ENCODE peak calls at places on chromosomes 6 and 20, in four cellular contexts. C is WTC11, J is A549, R is HepG2. K is an unnamed sample.

GRCh38 chr6:160111812-160112211 is 9.8 kb upstream of the SLC22A1 start:
- DNase-seq in R (no peak), J (no peak), C (peak), K (no peak)

GRCh38 chr20:24501764-24502163 is 32.3 kb downstream of the SYNDIG1 start:
- DNase-seq in J (no peak), C (no peak), R (no peak), K (no peak)

GRCh38 chr20:63863798-63864544 is 1.1 kb upstream of the TPD52L2 start:
- DNase-seq in J (peak), R (peak), C (peak), K (peak)

GRCh38 chr20:58017237-58017969 is 211.1 kb downstream of the ANKRD60 start:
- DNase-seq in C (no peak), R (peak), J (peak), K (no peak)

GRCh38 chr6:43093361-43094289 is 17.5 kb downstream of the PTK7 start:
- DNase-seq in C (no peak), J (no peak), R (peak), K (peak)

GRCh38 chr6:912871-913663 is 220.1 kb upstream of the EXOC2 start:
- DNase-seq in R (peak), C (peak), J (no peak), K (peak)

GRCh38 chr6:14964901-14965300 is 281.0 kb upstream of the JARID2 start:
- DNase-seq in C (no peak), R (no peak), J (no peak), K (no peak)

GRCh38 chr6:20997143-20997792 is 463.0 kb downstream of the CDKAL1 start:
- DNase-seq in C (no peak), R (no peak), J (no peak), K (no peak)

GRCh38 chr6:131744888-131745287 is 34.1 kb upstream of the CTAGE9 start:
- DNase-seq in C (no peak), J (no peak), R (no peak), K (no peak)

GRCh38 chr6:131741688-131742393 is 31.0 kb upstream of the CTAGE9 start:
- DNase-seq in R (no peak), C (no peak), J (no peak), K (no peak)

GRCh38 chr6:131744432-131744831 is 33.6 kb upstream of the CTAGE9 start:
- DNase-seq in J (no peak), C (no peak), R (no peak), K (no peak)

GRCh38 chr6:131736010-131736409 is 25.2 kb upstream of the CTAGE9 start:
- DNase-seq in R (no peak), J (no peak), C (no peak), K (no peak)

DNA sequence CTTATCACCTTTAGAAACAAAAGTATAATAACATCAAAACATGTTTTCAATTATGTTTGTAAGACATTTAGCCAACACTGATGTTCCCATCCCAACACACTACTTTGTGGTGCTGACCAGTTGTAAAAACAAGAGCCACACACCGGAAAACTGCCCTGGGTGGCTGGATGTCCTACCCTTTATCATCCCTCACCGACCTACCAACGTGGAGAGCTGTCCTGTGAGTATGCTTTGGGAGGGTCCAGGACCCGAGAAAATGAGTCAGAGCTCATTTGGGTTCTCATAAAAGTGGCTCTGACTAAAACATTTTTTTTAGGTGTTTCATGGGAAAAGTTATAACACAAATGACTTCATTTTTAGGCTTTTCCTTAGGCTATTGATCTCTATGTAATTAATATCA is 29.3 kb upstream of the CTAGE9 start:
- DNase-seq in R (no peak), J (no peak), C (no peak), K (no peak)
- TF ChIP-seq HMGXB4 in R (no peak), J (no peak), C (no peak), K (no peak)

DNA sequence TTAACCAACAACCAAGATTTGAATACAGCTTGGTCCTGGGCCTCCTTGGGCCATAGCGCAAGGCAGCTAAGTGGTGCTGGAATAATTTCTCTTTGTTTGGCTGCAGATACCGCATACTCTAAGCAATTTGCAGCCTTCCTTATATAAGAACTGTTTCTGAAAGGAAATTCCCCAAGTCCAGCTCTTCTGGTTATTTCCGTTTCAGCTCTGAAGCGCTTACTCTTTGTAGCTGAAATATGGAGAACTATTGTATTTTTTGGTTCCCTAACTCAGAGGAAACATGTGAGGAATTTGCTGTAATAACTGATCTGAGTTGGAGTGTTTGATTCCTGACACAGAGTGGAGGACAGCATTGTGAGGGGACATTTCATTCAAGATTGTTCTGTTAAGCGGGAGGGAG is 576.5 kb upstream of the FLRT3 start:
- DNase-seq in R (no peak), C (no peak), J (no peak), K (no peak)
- TF ChIP-seq HMGXB4 in R (no peak), C (no peak), J (no peak), K (no peak)

GRCh38 chr20:54623923-54624569 is 148.7 kb downstream of the DOK5 start:
- DNase-seq in R (no peak), C (no peak), J (no peak), K (no peak)

GRCh38 chr20:54629632-54630031 is 154.2 kb downstream of the DOK5 start:
- DNase-seq in C (no peak), J (no peak), R (no peak), K (no peak)

GRCh38 chr20:54622338-54623280 is 147.2 kb downstream of the DOK5 start:
- DNase-seq in J (no peak), C (no peak), R (no peak), K (no peak)

GRCh38 chr20:54625497-54625896 is 150.1 kb downstream of the DOK5 start:
- DNase-seq in C (no peak), R (no peak), J (no peak), K (no peak)

GRCh38 chr20:54624701-54625472 is 149.5 kb downstream of the DOK5 start:
- DNase-seq in R (no peak), J (no peak), C (no peak), K (no peak)
- TF ChIP-seq HMGXB4 in R (no peak), J (no peak), C (no peak), K (no peak)

GRCh38 chr20:40393161-40393560 is 295.9 kb downstream of the MAFB start:
- DNase-seq in J (no peak), C (no peak), R (no peak), K (no peak)
- TF ChIP-seq HMGXB4 in J (no peak), C (no peak), R (no peak), K (no peak)

GRCh38 chr6:34146021-34146782 is at the start of gene GRM4:
- DNase-seq in J (no peak), R (no peak), C (peak), K (no peak)

GRCh38 chr6:34143884-34144580 is 1.9 kb downstream of the GRM4 start:
- DNase-seq in J (peak), R (peak), C (peak), K (peak)

GRCh38 chr6:34144581-34145160 is 1.2 kb downstream of the GRM4 start:
- DNase-seq in C (no peak), R (no peak), J (no peak), K (no peak)

GRCh38 chr6:34146801-34147592 is 1.1 kb upstream of the GRM4 start:
- DNase-seq in R (no peak), J (no peak), C (peak), K (no peak)

DNA sequence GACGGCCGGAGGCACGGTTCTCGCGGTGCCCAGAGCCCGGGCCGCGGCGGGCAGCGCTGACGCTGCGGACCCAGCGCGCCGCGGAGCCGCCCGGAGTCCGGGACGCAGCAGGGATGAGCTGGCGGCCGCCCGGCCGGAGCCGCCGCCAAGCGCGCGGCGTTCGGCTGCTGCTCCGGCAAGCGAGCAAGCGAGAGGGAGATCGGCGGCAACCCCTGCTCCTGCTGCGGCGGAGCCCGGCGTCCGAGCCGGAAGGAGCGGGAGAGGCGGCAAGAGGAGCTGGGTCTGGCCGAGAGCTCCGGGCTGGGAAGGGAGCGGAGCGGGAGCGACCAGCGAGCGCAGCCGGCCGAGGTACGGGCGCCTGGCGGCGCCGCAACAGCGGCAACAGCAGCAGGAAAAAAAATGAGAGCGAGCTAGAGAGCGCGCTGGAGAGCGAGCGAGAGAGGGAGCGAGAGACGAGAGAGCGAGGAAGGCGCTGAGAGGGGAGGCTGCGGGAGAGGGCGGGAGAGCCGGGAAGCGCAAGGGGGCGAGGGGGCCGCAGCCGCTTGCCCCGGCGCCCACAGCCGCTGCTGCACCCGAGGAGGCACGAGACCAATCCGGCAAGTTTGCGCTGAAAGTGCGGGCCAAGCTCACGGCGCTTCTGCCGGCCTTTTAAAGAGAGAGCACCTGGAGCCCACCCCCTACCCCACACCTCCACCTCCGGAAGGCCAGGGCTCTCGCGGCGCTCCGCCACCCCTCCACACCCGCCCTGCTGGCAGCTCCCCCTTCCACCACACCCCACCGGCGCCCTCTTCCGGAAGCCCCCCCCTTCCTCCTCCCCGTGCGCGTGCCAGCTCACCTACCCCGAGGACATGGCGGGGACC is 496 bp downstream of the GRM4 start:
- DNase-seq in C (peak), J (no peak), R (no peak), K (peak)
- TF ChIP-seq HMGXB4 in C (no peak), J (no peak), R (no peak), K (no peak)

DNA sequence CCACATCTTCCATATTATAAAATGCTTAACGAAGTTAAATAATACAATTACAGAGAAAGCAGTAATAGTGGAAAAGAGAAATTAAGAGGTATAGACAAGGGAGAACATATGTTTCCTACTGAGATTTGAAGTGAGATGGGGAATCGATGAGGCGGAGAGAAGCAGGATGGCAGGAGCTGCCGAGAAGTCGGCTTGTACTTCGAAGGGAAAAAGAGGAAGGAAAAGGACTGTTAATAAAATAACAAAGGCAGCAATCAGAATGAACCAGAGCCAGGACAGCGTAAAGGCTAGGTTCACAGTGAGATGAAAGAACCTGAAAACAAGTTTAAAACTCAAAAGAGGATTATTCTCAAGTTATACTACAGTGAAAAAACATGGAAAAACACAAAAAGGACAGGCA is 15.3 kb downstream of the FBXL4 start:
- DNase-seq in R (no peak), C (no peak), J (no peak), K (no peak)
- TF ChIP-seq HMGXB4 in R (no peak), C (no peak), J (no peak), K (no peak)

GRCh38 chr6:134351615-134352474 is 33.9 kb upstream of the SGK1 start:
- DNase-seq in R (no peak), J (no peak), C (no peak), K (no peak)
- TF ChIP-seq HMGXB4 in R (no peak), J (no peak), C (no peak), K (no peak)

DNA sequence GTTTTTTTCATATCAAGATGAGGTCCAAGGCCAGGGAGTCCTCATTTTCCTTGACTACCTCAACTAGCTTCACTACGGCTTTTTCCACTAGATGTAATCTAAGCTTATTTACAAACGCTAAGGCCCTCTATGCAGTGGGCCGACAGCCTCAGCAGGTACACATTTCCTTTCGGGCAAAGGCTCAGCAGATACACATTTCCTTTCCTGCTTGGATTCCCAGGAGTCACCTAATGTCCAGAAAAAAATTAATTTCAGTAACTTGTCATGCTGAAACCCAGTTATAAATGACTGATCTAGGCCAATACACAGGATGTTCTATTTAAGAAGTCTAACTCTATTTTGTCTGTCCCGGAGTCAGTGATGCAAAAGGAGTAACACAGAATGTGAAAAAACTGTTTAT is 7.2 kb upstream of the KIAA0408 start:
- DNase-seq in C (no peak), R (no peak), J (no peak), K (no peak)
- TF ChIP-seq HMGXB4 in C (no peak), R (no peak), J (no peak), K (no peak)

DNA sequence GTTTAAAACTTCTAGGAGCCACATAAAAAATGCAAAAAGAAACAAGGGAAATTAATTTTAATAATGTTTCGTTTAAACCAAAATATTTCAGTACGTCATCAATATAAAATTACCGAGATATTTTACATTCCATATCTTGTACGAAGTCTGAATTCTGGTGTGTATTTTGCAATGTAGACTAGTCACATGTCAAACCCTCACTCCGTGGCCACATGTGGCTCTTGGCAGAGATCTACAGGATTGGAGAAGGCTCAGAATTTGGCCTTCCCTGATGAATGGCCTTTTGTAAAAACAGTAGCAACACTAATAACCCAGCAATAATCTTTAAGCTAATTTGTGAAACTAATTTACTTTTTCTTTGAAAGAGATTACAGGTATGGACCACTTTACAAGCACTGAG is 217.0 kb downstream of the PRL start:
- DNase-seq in C (no peak), J (no peak), R (no peak), K (no peak)
- TF ChIP-seq HMGXB4 in C (no peak), J (no peak), R (no peak), K (no peak)

DNA sequence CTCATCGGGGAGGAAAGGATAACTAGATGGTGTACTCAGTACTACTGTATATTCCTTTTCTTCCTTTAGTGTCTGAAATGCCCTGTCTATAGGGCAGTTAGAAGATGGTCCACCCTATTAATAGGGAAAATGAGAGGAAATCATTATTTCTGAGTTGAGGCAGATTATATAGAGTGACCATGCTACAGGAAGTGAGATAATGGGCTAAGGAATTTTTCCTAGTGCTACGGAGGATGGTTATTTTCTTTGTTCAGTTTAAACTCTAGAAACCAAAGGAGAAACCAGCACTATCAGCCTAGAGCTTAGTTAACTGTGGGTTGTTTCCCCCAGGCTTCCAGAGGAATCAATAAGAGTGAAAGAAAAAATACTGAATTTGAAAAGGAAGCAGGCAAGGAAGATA is 499 bp downstream of the TSBP1 start:
- DNase-seq in J (no peak), R (no peak), C (no peak), K (no peak)
- TF ChIP-seq HMGXB4 in J (no peak), R (no peak), C (no peak), K (no peak)

K was measured in K562.